ENCODE peak calls at places on chromosomes 16 and 17, in five cellular contexts. One of them, this sample, is unnamed. For H3K4me1 and H3K9me3, the result is how much of the 10 kb centered on the place peaks cover.

GRCh38 chr17:8015957-8016631 is 13.7 kb downstream of the GUCY2D start:
- DNase-seq in PC-3: no peak
- DNase-seq in mesenchymal stem cell: no peak
- DNase-seq in IMR-90: no peak
- DNase-seq in neural progenitor cell: peak
- DNase-seq in this sample: no peak

GRCh38 chr16:46947900-46948547 is 25.4 kb downstream of the DNAJA2 start:
- DNase-seq in IMR-90: peak
- DNase-seq in neural progenitor cell: peak
- DNase-seq in PC-3: peak
- DNase-seq in mesenchymal stem cell: peak
- DNase-seq in this sample: peak

GRCh38 chr16:20253825-20254224 is 73.5 kb downstream of the GP2 start:
- DNase-seq in neural progenitor cell: no peak
- DNase-seq in IMR-90: no peak
- DNase-seq in mesenchymal stem cell: no peak
- DNase-seq in PC-3: no peak
- DNase-seq in this sample: no peak

GRCh38 chr16:72400257-72401078 is 228.5 kb upstream of the PMFBP1 start:
- DNase-seq in PC-3: peak
- DNase-seq in IMR-90: peak
- DNase-seq in mesenchymal stem cell: peak
- DNase-seq in neural progenitor cell: peak
- DNase-seq in this sample: peak

GRCh38 chr17:75096082-75096625 is 8.4 kb downstream of the SLC16A5 start:
- DNase-seq in PC-3: peak
- DNase-seq in mesenchymal stem cell: peak
- DNase-seq in IMR-90: peak
- DNase-seq in neural progenitor cell: no peak
- DNase-seq in this sample: peak

GRCh38 chr17:31663576-31663975 is 195.5 kb downstream of the COPRS start:
- DNase-seq in IMR-90: peak
- DNase-seq in neural progenitor cell: no peak
- DNase-seq in mesenchymal stem cell: peak
- DNase-seq in PC-3: no peak
- DNase-seq in this sample: peak

GRCh38 chr16:3051489-3051888 is 5.1 kb downstream of the MMP25 start:
- DNase-seq in mesenchymal stem cell: no peak
- DNase-seq in neural progenitor cell: no peak
- DNase-seq in IMR-90: no peak
- DNase-seq in PC-3: no peak
- DNase-seq in this sample: no peak

GRCh38 chr16:58107228-58107627 is 22.0 kb downstream of the CFAP20 start:
- DNase-seq in mesenchymal stem cell: no peak
- DNase-seq in neural progenitor cell: no peak
- DNase-seq in PC-3: no peak
- DNase-seq in IMR-90: no peak
- DNase-seq in this sample: no peak

GRCh38 chr17:73760186-73760758 is 116.0 kb upstream of the SDK2 start:
- DNase-seq in IMR-90: no peak
- DNase-seq in neural progenitor cell: peak
- DNase-seq in PC-3: no peak
- DNase-seq in mesenchymal stem cell: no peak
- DNase-seq in this sample: no peak

GRCh38 chr17:19659366-19660177 is 11.0 kb downstream of the ALDH3A2 start:
- DNase-seq in PC-3: no peak
- DNase-seq in neural progenitor cell: no peak
- DNase-seq in mesenchymal stem cell: no peak
- DNase-seq in IMR-90: no peak
- DNase-seq in this sample: no peak

GRCh38 chr17:40190197-40191021 is 13.1 kb downstream of the RAPGEFL1 start:
- DNase-seq in mesenchymal stem cell: peak
- DNase-seq in neural progenitor cell: peak
- DNase-seq in PC-3: peak
- DNase-seq in IMR-90: no peak
- DNase-seq in this sample: no peak

GRCh38 chr16:56286819-56287218 is 95.5 kb downstream of the GNAO1 start:
- DNase-seq in neural progenitor cell: no peak
- DNase-seq in PC-3: no peak
- DNase-seq in mesenchymal stem cell: no peak
- DNase-seq in IMR-90: peak
- DNase-seq in this sample: no peak
- H3K4me1 ChIP-seq in neural progenitor cell: half or more
- H3K4me1 ChIP-seq in PC-3: under half
- H3K4me1 ChIP-seq in mesenchymal stem cell: under half
- H3K4me1 ChIP-seq in IMR-90: under half
- H3K4me1 ChIP-seq in this sample: under half

GRCh38 chr17:16438557-16439302 is 23.4 kb downstream of the TRPV2 start:
- DNase-seq in PC-3: peak
- DNase-seq in neural progenitor cell: peak
- DNase-seq in IMR-90: peak
- DNase-seq in mesenchymal stem cell: peak
- DNase-seq in this sample: peak

GRCh38 chr17:16439867-16440351 is 24.5 kb downstream of the TRPV2 start:
- DNase-seq in IMR-90: no peak
- DNase-seq in PC-3: peak
- DNase-seq in mesenchymal stem cell: peak
- DNase-seq in neural progenitor cell: no peak
- DNase-seq in this sample: peak

GRCh38 chr17:16438173-16438556 is 22.8 kb downstream of the TRPV2 start:
- DNase-seq in mesenchymal stem cell: no peak
- DNase-seq in neural progenitor cell: no peak
- DNase-seq in IMR-90: no peak
- DNase-seq in PC-3: no peak
- DNase-seq in this sample: no peak

GRCh38 chr17:16440814-16441629 is 25.7 kb downstream of the TRPV2 start:
- DNase-seq in neural progenitor cell: no peak
- DNase-seq in IMR-90: no peak
- DNase-seq in PC-3: no peak
- DNase-seq in mesenchymal stem cell: no peak
- DNase-seq in this sample: peak

DNA sequence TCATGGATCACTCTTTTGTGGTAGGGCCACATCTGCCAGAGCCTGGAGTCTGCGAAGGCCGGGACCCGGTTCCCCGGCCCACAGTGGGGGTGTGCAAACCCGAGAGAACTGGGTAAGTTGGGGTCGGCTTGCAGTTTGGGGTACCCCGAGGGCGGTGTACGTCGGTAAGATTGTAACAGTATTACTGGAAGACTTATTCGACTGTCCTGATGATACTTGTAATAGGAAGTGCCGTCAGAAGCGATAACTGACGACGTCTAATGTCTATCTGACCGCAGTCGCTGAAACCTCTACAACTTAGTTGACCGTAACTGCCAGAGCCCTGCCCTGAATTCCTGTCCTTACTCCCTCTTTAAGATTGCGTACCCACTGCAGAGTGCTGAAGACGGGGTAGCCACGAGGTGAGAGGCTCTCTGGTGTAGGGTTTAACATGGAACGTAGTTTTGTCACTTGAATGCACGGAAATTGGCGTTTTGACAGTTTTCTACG is 24.0 kb downstream of the TRPV2 start:
- DNase-seq in mesenchymal stem cell: peak
- DNase-seq in PC-3: no peak
- DNase-seq in neural progenitor cell: no peak
- DNase-seq in IMR-90: no peak
- DNase-seq in this sample: peak
- H3K9ac ChIP-seq in mesenchymal stem cell: peak
- H3K9ac ChIP-seq in PC-3: peak
- H3K9ac ChIP-seq in neural progenitor cell: peak
- H3K9ac ChIP-seq in IMR-90: peak
- H3K9ac ChIP-seq in this sample: peak

GRCh38 chr16:80902306-80903154 is 98.1 kb upstream of the CDYL2 start:
- DNase-seq in neural progenitor cell: no peak
- DNase-seq in mesenchymal stem cell: no peak
- DNase-seq in IMR-90: no peak
- DNase-seq in PC-3: no peak
- DNase-seq in this sample: no peak

GRCh38 chr16:80899804-80900592 is 95.6 kb upstream of the CDYL2 start:
- DNase-seq in IMR-90: peak
- DNase-seq in PC-3: peak
- DNase-seq in mesenchymal stem cell: no peak
- DNase-seq in neural progenitor cell: no peak
- DNase-seq in this sample: peak

GRCh38 chr16:80900593-80900954 is 96.2 kb upstream of the CDYL2 start:
- DNase-seq in mesenchymal stem cell: no peak
- DNase-seq in PC-3: no peak
- DNase-seq in neural progenitor cell: no peak
- DNase-seq in IMR-90: no peak
- DNase-seq in this sample: no peak

GRCh38 chr16:80903616-80904015 is 99.2 kb upstream of the CDYL2 start:
- DNase-seq in neural progenitor cell: no peak
- DNase-seq in mesenchymal stem cell: no peak
- DNase-seq in IMR-90: no peak
- DNase-seq in PC-3: no peak
- DNase-seq in this sample: no peak
- H3K9me3 ChIP-seq in neural progenitor cell: under half
- H3K9me3 ChIP-seq in mesenchymal stem cell: under half
- H3K9me3 ChIP-seq in IMR-90: under half
- H3K9me3 ChIP-seq in PC-3: under half
- H3K9me3 ChIP-seq in this sample: under half

DNA sequence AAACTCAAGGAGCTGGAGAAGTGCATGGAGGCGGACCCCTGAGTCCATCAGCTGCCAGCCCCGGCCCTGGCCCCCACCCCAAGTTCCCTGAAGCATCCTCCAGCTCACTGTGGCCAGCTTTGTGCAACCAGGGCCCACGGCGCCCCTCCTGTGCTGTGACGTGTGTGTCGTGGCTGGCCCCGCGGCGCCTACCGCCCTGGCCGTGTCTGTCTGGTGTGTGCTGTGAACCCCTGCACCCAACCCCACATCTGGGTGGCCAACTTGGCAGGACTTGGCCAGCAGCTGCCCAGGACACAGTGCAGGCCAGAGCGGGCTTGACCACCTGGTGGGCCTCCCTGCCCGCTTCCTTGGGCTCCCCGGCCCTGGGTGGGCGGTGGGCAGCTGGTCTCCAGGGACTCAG is 3.2 kb downstream of the TSR3 start:
- DNase-seq in PC-3: no peak
- DNase-seq in mesenchymal stem cell: no peak
- DNase-seq in neural progenitor cell: no peak
- DNase-seq in IMR-90: no peak
- DNase-seq in this sample: no peak
- H3K4me1 ChIP-seq in PC-3: under half
- H3K4me1 ChIP-seq in mesenchymal stem cell: under half
- H3K4me1 ChIP-seq in neural progenitor cell: under half
- H3K4me1 ChIP-seq in IMR-90: under half
- H3K4me1 ChIP-seq in this sample: under half

GRCh38 chr17:47821031-47821423 is 567 bp downstream of the OSBPL7 start:
- DNase-seq in PC-3: no peak
- DNase-seq in neural progenitor cell: no peak
- DNase-seq in IMR-90: no peak
- DNase-seq in mesenchymal stem cell: no peak
- DNase-seq in this sample: no peak
- H3K9ac ChIP-seq in PC-3: peak
- H3K9ac ChIP-seq in neural progenitor cell: peak
- H3K9ac ChIP-seq in IMR-90: peak
- H3K9ac ChIP-seq in mesenchymal stem cell: peak
- H3K9ac ChIP-seq in this sample: peak

GRCh38 chr16:68548947-68549346 is 9.9 kb downstream of the ZFP90 start:
- DNase-seq in neural progenitor cell: no peak
- DNase-seq in IMR-90: no peak
- DNase-seq in PC-3: no peak
- DNase-seq in mesenchymal stem cell: no peak
- DNase-seq in this sample: no peak

DNA sequence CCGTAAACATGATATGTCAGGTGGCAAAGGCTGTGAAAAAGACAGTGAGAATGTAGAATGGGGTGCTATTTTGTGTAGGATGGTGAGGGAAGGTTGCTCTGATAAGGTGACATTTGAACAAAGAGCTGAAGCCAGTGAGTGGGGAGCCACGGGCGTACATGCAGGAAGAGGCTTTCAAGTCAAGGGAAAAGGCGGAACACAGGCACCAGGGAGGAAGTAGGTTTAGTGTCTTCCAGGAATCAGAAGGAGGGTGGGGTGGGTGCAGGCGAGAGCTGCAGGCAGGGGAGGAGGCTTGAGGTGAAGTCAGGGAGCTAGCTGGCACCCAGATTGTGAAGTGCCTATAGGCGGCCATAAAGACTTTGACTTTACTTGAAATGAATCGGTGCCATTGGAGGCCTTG is 14.1 kb downstream of the ZFP90 start:
- DNase-seq in mesenchymal stem cell: no peak
- DNase-seq in PC-3: no peak
- DNase-seq in IMR-90: no peak
- DNase-seq in neural progenitor cell: no peak
- DNase-seq in this sample: no peak
- H3K9me3 ChIP-seq in mesenchymal stem cell: half or more
- H3K9me3 ChIP-seq in PC-3: under half
- H3K9me3 ChIP-seq in IMR-90: half or more
- H3K9me3 ChIP-seq in neural progenitor cell: under half
- H3K9me3 ChIP-seq in this sample: half or more

GRCh38 chr17:29066603-29067002 is 23.7 kb downstream of the PIPOX start:
- DNase-seq in IMR-90: no peak
- DNase-seq in neural progenitor cell: no peak
- DNase-seq in PC-3: no peak
- DNase-seq in mesenchymal stem cell: no peak
- DNase-seq in this sample: no peak

GRCh38 chr17:29063992-29064391 is 21.1 kb downstream of the PIPOX start:
- DNase-seq in PC-3: no peak
- DNase-seq in neural progenitor cell: no peak
- DNase-seq in IMR-90: no peak
- DNase-seq in mesenchymal stem cell: no peak
- DNase-seq in this sample: no peak

GRCh38 chr17:29068828-29069227 is 25.9 kb downstream of the PIPOX start:
- DNase-seq in mesenchymal stem cell: no peak
- DNase-seq in PC-3: no peak
- DNase-seq in IMR-90: no peak
- DNase-seq in neural progenitor cell: no peak
- DNase-seq in this sample: no peak

GRCh38 chr17:29069526-29070041 is 26.6 kb downstream of the PIPOX start:
- DNase-seq in neural progenitor cell: no peak
- DNase-seq in mesenchymal stem cell: no peak
- DNase-seq in IMR-90: peak
- DNase-seq in PC-3: no peak
- DNase-seq in this sample: no peak

DNA sequence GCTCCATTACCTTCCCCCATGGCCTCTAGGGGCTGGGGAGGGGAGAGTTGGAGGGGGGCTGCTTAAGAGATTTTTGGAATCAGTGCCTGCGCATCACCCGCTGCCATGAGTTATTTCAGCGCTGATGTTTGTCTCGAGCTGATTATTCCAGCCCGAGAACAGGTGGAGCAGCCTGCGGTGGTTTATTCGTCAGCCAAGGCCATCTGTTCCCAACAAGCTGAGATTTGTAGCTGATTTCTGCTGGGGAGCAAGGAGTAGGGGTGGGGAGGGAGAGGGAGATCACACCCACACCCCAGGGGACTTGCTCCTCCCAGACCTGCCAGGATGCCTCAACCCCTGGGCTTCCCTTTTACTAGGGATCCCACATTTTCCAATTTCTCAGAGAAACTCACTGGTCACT is 23.1 kb downstream of the PIPOX start:
- DNase-seq in neural progenitor cell: no peak
- DNase-seq in IMR-90: no peak
- DNase-seq in mesenchymal stem cell: no peak
- DNase-seq in PC-3: no peak
- DNase-seq in this sample: no peak
- H3K4me1 ChIP-seq in neural progenitor cell: under half
- H3K4me1 ChIP-seq in IMR-90: under half
- H3K4me1 ChIP-seq in mesenchymal stem cell: under half
- H3K4me1 ChIP-seq in PC-3: under half
- H3K4me1 ChIP-seq in this sample: under half